ENCODE peak calls at places on chromosome 7, in nine cellular contexts. N, S, J, A, Z, X, L, H and F are unnamed samples.

GRCh38 chr7:132059141-132059540 is 502.7 kb upstream of the PODXL start:
- DNase-seq in L (no peak), A (no peak), S (no peak), Z (no peak), J (no peak), H (no peak), N (no peak), X (no peak), F (no peak)

GRCh38 chr7:79434098-79434497 is 19.4 kb downstream of the MAGI2 start:
- DNase-seq in N (no peak), X (no peak), Z (no peak), A (peak), L (peak), H (no peak), J (no peak), S (no peak), F (no peak)

GRCh38 chr7:127578036-127578684 is 7.2 kb downstream of the GCC1 start:
- DNase-seq in X (no peak), L (peak), H (no peak), N (no peak), A (peak), J (no peak), S (no peak), Z (no peak), F (peak)

GRCh38 chr7:20198295-20198694 is 18.9 kb downstream of the MACC1 start:
- DNase-seq in H (no peak), S (no peak), Z (no peak), J (no peak), N (peak), X (no peak), A (no peak), L (no peak), F (no peak)

GRCh38 chr7:157545681-157546060 is 208.9 kb downstream of the DNAJB6 start:
- DNase-seq in J (no peak), A (no peak), N (no peak), L (no peak), Z (no peak), S (no peak), H (no peak), X (no peak), F (no peak)

GRCh38 chr7:147809785-147810184 is 780.8 kb upstream of the C7orf33 start:
- DNase-seq in Z (no peak), A (no peak), L (no peak), J (no peak), S (no peak), H (no peak), N (peak), X (no peak), F (no peak)

GRCh38 chr7:66886152-66886551 is 34.9 kb upstream of the TMEM248 start:
- DNase-seq in N (no peak), L (no peak), Z (no peak), J (no peak), S (no peak), X (no peak), A (no peak), H (no peak), F (no peak)

GRCh38 chr7:136685506-136685905 is 182.9 kb upstream of the CHRM2 start:
- DNase-seq in J (no peak), S (no peak), X (no peak), N (no peak), H (no peak), L (no peak), A (no peak), Z (no peak), F (no peak)

GRCh38 chr7:98186452-98187137 is 24.6 kb upstream of the BHLHA15 start:
- DNase-seq in A (peak), H (no peak), S (no peak), X (no peak), L (no peak), J (no peak), Z (no peak), N (no peak), F (no peak)

GRCh38 chr7:38512704-38513103 is 118.5 kb downstream of the AMPH start:
- DNase-seq in N (no peak), H (no peak), L (no peak), Z (no peak), S (no peak), A (peak), X (no peak), J (no peak), F (no peak)

GRCh38 chr7:42907316-42907715 is 4.6 kb downstream of the C7orf25 start:
- DNase-seq in L (no peak), Z (no peak), A (no peak), S (no peak), X (no peak), J (no peak), N (no peak), H (no peak), F (no peak)

GRCh38 chr7:101138149-101138870 is 11.4 kb downstream of the SERPINE1 start:
- DNase-seq in N (peak), H (peak), L (peak), S (peak), Z (peak), A (peak), J (peak), X (peak), F (peak)

GRCh38 chr7:134645935-134646334 is 718 bp upstream of the BPGM start:
- DNase-seq in A (peak), L (peak), Z (no peak), X (no peak), H (no peak), J (no peak), S (no peak), N (no peak), F (peak)

GRCh38 chr7:17359610-17360009 is 61.2 kb downstream of the AHR start:
- DNase-seq in X (no peak), Z (no peak), J (no peak), S (no peak), N (no peak), L (no peak), A (no peak), H (no peak), F (no peak)

GRCh38 chr7:151456782-151457181 is 16.8 kb upstream of the CRYGN start:
- DNase-seq in L (no peak), J (no peak), H (no peak), N (no peak), Z (no peak), S (no peak), X (no peak), A (no peak), F (no peak)

GRCh38 chr7:49773082-49773938 is at the start of gene VWC2:
- DNase-seq in S (no peak), L (no peak), N (no peak), J (no peak), X (no peak), H (no peak), A (no peak), Z (peak), F (peak)

GRCh38 chr7:102914585-102914984 is 1.8 kb downstream of the LRRC17 start:
- DNase-seq in J (no peak), H (no peak), A (peak), N (no peak), X (no peak), Z (peak), S (no peak), L (no peak), F (peak)

GRCh38 chr7:131555565-131556054 is 818 bp downstream of the PODXL start:
- DNase-seq in J (peak), A (no peak), S (peak), H (no peak), X (peak), Z (no peak), N (no peak), L (no peak), F (peak)

GRCh38 chr7:117385340-117386124 is 41.8 kb downstream of the ASZ1 start:
- DNase-seq in Z (no peak), J (peak), S (peak), X (no peak), N (no peak), H (no peak), A (no peak), L (peak), F (no peak)

GRCh38 chr7:3575753-3576531 is 274.9 kb downstream of the SDK1 start:
- DNase-seq in A (no peak), S (no peak), J (peak), N (peak), Z (no peak), L (no peak), H (no peak), X (no peak), F (no peak)

GRCh38 chr7:130384841-130385599 is 4.7 kb downstream of the CPA1 start:
- DNase-seq in N (no peak), H (no peak), Z (no peak), S (no peak), A (no peak), X (no peak), J (no peak), L (no peak), F (no peak)

GRCh38 chr7:8389898-8390642 is 43.3 kb upstream of the NXPH1 start:
- DNase-seq in A (no peak), X (no peak), H (no peak), N (peak), J (peak), S (peak), Z (peak), L (no peak), F (peak)